ENCODE peak calls at places on chromosomes 11 and 22, in four cellular contexts. U, T, Y and E are unnamed samples.

GRCh38 chr22:30968015-30968923 is at the start of gene MORC2:
- DNase-seq in U (no peak), T (peak; percentile 76), Y (peak; percentile 58), E (peak; percentile 73)

GRCh38 chr11:111364503-111364902 is 14.6 kb downstream of the POU2AF1 start:
- DNase-seq in U (no peak), T (no peak), Y (no peak), E (no peak)

GRCh38 chr11:61752117-61752924 is at the start of gene MYRF:
- DNase-seq in U (peak; percentile 49), T (peak; percentile 65), Y (no peak), E (peak; percentile 65)

GRCh38 chr22:36815558-36816337 is 1.1 kb downstream of the PVALB start:
- DNase-seq in U (no peak), T (no peak), Y (no peak), E (no peak)

GRCh38 chr11:79437981-79438630 is 2.7 kb downstream of the TENM4 start:
- DNase-seq in U (no peak), T (peak; percentile 18), Y (peak; percentile 17), E (no peak)

GRCh38 chr22:32334640-32335365 is 22.9 kb upstream of the RFPL3 start:
- DNase-seq in U (no peak), T (no peak), Y (no peak), E (peak; percentile 34)

GRCh38 chr11:36763187-36763586 is 165.2 kb upstream of the RAG2 start:
- DNase-seq in U (no peak), T (no peak), Y (no peak), E (no peak)

GRCh38 chr22:42664976-42665831 is 16.0 kb upstream of the CYB5R3 start:
- DNase-seq in U (no peak), T (no peak), Y (no peak), E (no peak)

GRCh38 chr11:70420008-70420464 is 21.7 kb downstream of the CTTN start:
- DNase-seq in U (no peak), T (no peak), Y (no peak), E (no peak)

GRCh38 chr11:130816516-130816915 is 99.8 kb downstream of the SNX19 start:
- DNase-seq in U (no peak), T (no peak), Y (no peak), E (no peak)

GRCh38 chr11:96180341-96180740 is 162.7 kb downstream of the MAML2 start:
- DNase-seq in U (no peak), T (no peak), Y (no peak), E (no peak)

GRCh38 chr11:130211781-130212401 is 52.3 kb downstream of the ST14 start:
- DNase-seq in U (no peak), T (peak; percentile 18), Y (no peak), E (no peak)

GRCh38 chr22:47107431-47107830 is 345.0 kb downstream of the TBC1D22A start:
- DNase-seq in U (no peak), T (no peak), Y (no peak), E (no peak)

GRCh38 chr11:77418155-77418980 is 55.5 kb downstream of the PAK1 start:
- DNase-seq in U (no peak), T (no peak), Y (no peak), E (no peak)

GRCh38 chr22:22992474-22992873 is 77.8 kb upstream of the GNAZ start:
- DNase-seq in U (no peak), T (no peak), Y (no peak), E (no peak)
- TF ChIP-seq CTCF in U (no peak), T (no peak), Y (no peak), E (no peak)

GRCh38 chr11:75667831-75668507 is 869 bp downstream of the MAP6 start:
- DNase-seq in U (peak; percentile 58), T (peak; percentile 22), Y (peak; percentile 48), E (peak; percentile 59)
- H3K27me3 ChIP-seq in U (peaks cover 23% of the 10 kb centered on the region), T (peaks cover 36% of the 10 kb centered on the region), Y (no peaks in the 10 kb centered on the region), E (no peaks in the 10 kb centered on the region)

GRCh38 chr11:64499261-64500004 is 91.6 kb upstream of the SLC22A12 start:
- DNase-seq in U (no peak), T (peak; percentile 45), Y (no peak), E (no peak)

GRCh38 chr11:64502634-64503033 is 88.4 kb upstream of the SLC22A12 start:
- DNase-seq in U (no peak), T (no peak), Y (no peak), E (no peak)

GRCh38 chr11:64498151-64498550 is 92.9 kb upstream of the SLC22A12 start:
- DNase-seq in U (no peak), T (no peak), Y (no peak), E (no peak)

GRCh38 chr11:64501500-64502427 is 89.3 kb upstream of the SLC22A12 start:
- DNase-seq in U (no peak), T (peak; percentile 88), Y (no peak), E (no peak)

GRCh38 chr11:64500176-64501013 is 90.6 kb upstream of the SLC22A12 start:
- DNase-seq in U (no peak), T (no peak), Y (no peak), E (no peak)
- TF ChIP-seq CTCF in U (no peak), T (no peak), Y (no peak), E (no peak)

DNA sequence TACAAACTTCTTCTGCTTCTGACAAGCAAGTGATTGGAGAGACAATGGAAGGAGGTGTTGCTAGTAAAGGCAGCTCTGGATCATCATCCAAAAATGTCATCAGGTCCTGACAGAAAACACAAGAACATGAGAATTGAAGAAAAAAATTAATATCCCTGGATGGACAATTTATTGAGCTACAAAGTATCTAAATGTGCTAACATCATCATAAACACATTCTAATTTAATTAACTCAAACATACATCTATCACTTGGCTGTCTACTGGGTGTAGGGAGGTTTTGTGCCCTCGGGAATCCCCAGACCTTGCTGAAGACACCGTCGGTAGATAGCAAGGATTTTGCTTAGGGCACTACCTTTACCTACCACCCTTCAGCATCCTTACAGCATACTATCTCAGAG is 72.6 kb downstream of the ENTHD1 start:
- DNase-seq in U (no peak), T (no peak), Y (no peak), E (no peak)
- H3K27me3 ChIP-seq in U (peaks cover 78% of the 10 kb centered on the region), T (no peaks in the 10 kb centered on the region), Y (no peaks in the 10 kb centered on the region), E (peaks cover 45% of the 10 kb centered on the region)

DNA sequence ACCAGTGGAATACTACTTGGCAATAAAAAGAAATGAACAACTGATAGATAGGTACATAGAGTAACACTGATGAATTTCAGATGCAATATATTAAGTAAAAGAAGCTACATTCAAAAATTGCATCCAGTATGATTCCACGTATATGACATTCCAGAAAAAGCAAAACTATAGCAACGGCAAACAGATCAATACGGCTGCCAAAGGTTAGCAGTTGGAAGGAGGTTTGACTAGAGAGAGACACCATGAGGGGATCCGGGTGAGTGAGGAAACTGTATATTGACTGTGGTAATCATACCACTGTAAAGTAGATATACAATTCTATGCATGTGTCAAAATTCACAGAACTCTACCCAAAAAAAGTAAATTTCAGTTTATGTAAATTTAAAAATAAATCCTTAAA is 28.7 kb downstream of the CADM1 start:
- DNase-seq in U (no peak), T (no peak), Y (no peak), E (no peak)
- TF ChIP-seq CTCF in U (no peak), T (no peak), Y (no peak), E (no peak)